ENCODE peak calls at places on chromosome 13, in eight cellular contexts. R, S, O, U, K, H, G and N are unnamed samples.

GRCh38 chr13:51778407-51778806 is 25.6 kb downstream of the DHRS12 start:
- DNase-seq in R (no peak), S (no peak), O (no peak), U (no peak), K (no peak), H (no peak), G (no peak), N (no peak)

GRCh38 chr13:86906458-86906857 is 764.7 kb upstream of the SLITRK5 start:
- DNase-seq in R (no peak), S (no peak), O (no peak), U (peak), K (no peak), H (no peak), G (no peak), N (no peak)

GRCh38 chr13:21012841-21013681 is 48.3 kb downstream of the LATS2 start:
- DNase-seq in R (no peak), S (no peak), O (no peak), U (no peak), K (no peak), H (no peak), G (no peak), N (no peak)

GRCh38 chr13:80037505-80037888 is 303.4 kb downstream of the SPRY2 start:
- DNase-seq in R (no peak), S (no peak), O (no peak), U (no peak), K (peak), H (no peak), G (no peak), N (no peak)

GRCh38 chr13:107753286-107753685 is 462.1 kb downstream of the LIG4 start:
- DNase-seq in R (no peak), S (no peak), O (no peak), U (no peak), K (no peak), H (no peak), G (no peak), N (no peak)

GRCh38 chr13:39023761-39024160 is 14.1 kb downstream of the PROSER1 start:
- DNase-seq in R (no peak), S (no peak), O (no peak), U (no peak), K (no peak), H (no peak), G (no peak), N (no peak)

GRCh38 chr13:34654203-34654602 is 287.9 kb upstream of the NBEA start:
- DNase-seq in R (no peak), S (no peak), O (no peak), U (no peak), K (no peak), H (no peak), G (no peak), N (no peak)

GRCh38 chr13:22198656-22199217 is 527.9 kb downstream of the FGF9 start:
- DNase-seq in R (no peak), S (no peak), O (no peak), U (no peak), K (no peak), H (no peak), G (no peak), N (no peak)

GRCh38 chr13:59483441-59484116 is 680.1 kb downstream of the DIAPH3 start:
- DNase-seq in R (no peak), S (no peak), O (no peak), U (no peak), K (no peak), H (peak), G (no peak), N (no peak)

GRCh38 chr13:42575938-42576337 is 2.0 kb downstream of the TNFSF11 start:
- DNase-seq in R (no peak), S (no peak), O (no peak), U (no peak), K (no peak), H (no peak), G (no peak), N (no peak)

GRCh38 chr13:33262997-33263396 is 22.6 kb downstream of the STARD13 start:
- DNase-seq in R (no peak), S (no peak), O (no peak), U (peak), K (no peak), H (peak), G (no peak), N (no peak)

GRCh38 chr13:74372511-74372910 is 238.3 kb upstream of the KLF12 start:
- DNase-seq in R (no peak), S (no peak), O (no peak), U (peak), K (peak), H (no peak), G (no peak), N (no peak)

GRCh38 chr13:51958217-51958547 is 53.1 kb downstream of the ATP7B start:
- DNase-seq in R (no peak), S (no peak), O (no peak), U (no peak), K (no peak), H (no peak), G (no peak), N (no peak)

GRCh38 chr13:100566543-100566942 is 22.0 kb downstream of the GGACT start:
- DNase-seq in R (no peak), S (no peak), O (no peak), U (no peak), K (no peak), H (no peak), G (no peak), N (no peak)

GRCh38 chr13:39749528-39749927 is 94.1 kb downstream of the COG6 start:
- DNase-seq in R (no peak), S (no peak), O (no peak), U (no peak), K (no peak), H (no peak), G (no peak), N (no peak)

GRCh38 chr13:43981091-43981490 is 101.4 kb downstream of the LACC1 start:
- DNase-seq in R (no peak), S (no peak), O (no peak), U (no peak), K (no peak), H (no peak), G (no peak), N (no peak)

GRCh38 chr13:64639206-64639605 is 2590.9 kb downstream of the PCDH9 start:
- DNase-seq in R (no peak), S (no peak), O (no peak), U (no peak), K (peak), H (no peak), G (no peak), N (no peak)

GRCh38 chr13:80010846-80011245 is 330.1 kb downstream of the SPRY2 start:
- DNase-seq in R (no peak), S (no peak), O (no peak), U (no peak), K (no peak), H (no peak), G (no peak), N (no peak)

GRCh38 chr13:59533561-59534337 is 630.0 kb downstream of the DIAPH3 start:
- DNase-seq in R (no peak), S (no peak), O (no peak), U (no peak), K (peak), H (no peak), G (no peak), N (no peak)

GRCh38 chr13:24052547-24052981 is 108.0 kb upstream of the SPATA13 start:
- DNase-seq in R (no peak), S (no peak), O (no peak), U (peak), K (no peak), H (no peak), G (no peak), N (no peak)

GRCh38 chr13:33665776-33666175 is 152.2 kb upstream of the RFC3 start:
- DNase-seq in R (no peak), S (no peak), O (no peak), U (no peak), K (no peak), H (no peak), G (no peak), N (no peak)

GRCh38 chr13:28548872-28549271 is 53.9 kb upstream of the FLT1 start:
- DNase-seq in R (no peak), S (no peak), O (no peak), U (no peak), K (peak), H (no peak), G (no peak), N (no peak)

GRCh38 chr13:32846556-32846955 is 169.7 kb upstream of the KL start:
- DNase-seq in R (no peak), S (no peak), O (no peak), U (no peak), K (no peak), H (no peak), G (no peak), N (no peak)

GRCh38 chr13:85541476-85541875 is 257.7 kb downstream of the SLITRK6 start:
- DNase-seq in R (no peak), S (no peak), O (no peak), U (no peak), K (no peak), H (no peak), G (no peak), N (no peak)

GRCh38 chr13:64684685-64685431 is 2545.3 kb downstream of the PCDH9 start:
- DNase-seq in R (no peak), S (no peak), O (no peak), U (no peak), K (peak), H (no peak), G (no peak), N (no peak)

GRCh38 chr13:44734204-44734707 is 158.1 kb upstream of the TSC22D1 start:
- DNase-seq in R (no peak), S (no peak), O (no peak), U (no peak), K (peak), H (no peak), G (no peak), N (no peak)